ENCODE peak calls at places on chromosomes 12 and 14, in four cellular contexts. One of them, this sample, is unnamed.

GRCh38 chr12:104598342-104599271 is 141.9 kb downstream of the CHST11 start:
- DNase-seq in HepG2: no peak
- DNase-seq in WTC11: no peak
- DNase-seq in GM12878: no peak
- DNase-seq in this sample: peak

GRCh38 chr12:44015333-44015941 is 179.6 kb downstream of the TMEM117 start:
- DNase-seq in WTC11: no peak
- DNase-seq in HepG2: peak
- DNase-seq in GM12878: peak
- DNase-seq in this sample: peak

GRCh38 chr14:72647782-72648181 is 246.1 kb downstream of the DPF3 start:
- DNase-seq in HepG2: no peak
- DNase-seq in WTC11: no peak
- DNase-seq in GM12878: no peak
- DNase-seq in this sample: no peak

GRCh38 chr12:107635139-107635538 is 50.5 kb upstream of the PWP1 start:
- DNase-seq in GM12878: no peak
- DNase-seq in HepG2: no peak
- DNase-seq in WTC11: peak
- DNase-seq in this sample: no peak

GRCh38 chr12:76040461-76040860 is 8.9 kb upstream of the PHLDA1 start:
- DNase-seq in GM12878: no peak
- DNase-seq in HepG2: no peak
- DNase-seq in WTC11: no peak
- DNase-seq in this sample: no peak

GRCh38 chr12:97140355-97140754 is 233.3 kb downstream of the NEDD1 start:
- DNase-seq in HepG2: no peak
- DNase-seq in WTC11: no peak
- DNase-seq in GM12878: peak
- DNase-seq in this sample: no peak

GRCh38 chr12:113019045-113019444 is 37.5 kb upstream of the DTX1 start:
- DNase-seq in HepG2: no peak
- DNase-seq in GM12878: no peak
- DNase-seq in WTC11: no peak
- DNase-seq in this sample: no peak

GRCh38 chr14:92680781-92681650 is 67.4 kb downstream of the LGMN start:
- DNase-seq in HepG2: peak
- DNase-seq in GM12878: no peak
- DNase-seq in WTC11: peak
- DNase-seq in this sample: peak

GRCh38 chr12:27179399-27180214 is 64.5 kb upstream of the STK38L start:
- DNase-seq in WTC11: no peak
- DNase-seq in HepG2: peak
- DNase-seq in GM12878: peak
- DNase-seq in this sample: no peak

GRCh38 chr14:90606434-90606833 is 209.6 kb downstream of the CALM1 start:
- DNase-seq in GM12878: no peak
- DNase-seq in HepG2: no peak
- DNase-seq in WTC11: no peak
- DNase-seq in this sample: no peak

GRCh38 chr14:54686219-54686870 is 119.4 kb downstream of the SAMD4A start:
- DNase-seq in HepG2: no peak
- DNase-seq in GM12878: no peak
- DNase-seq in WTC11: no peak
- DNase-seq in this sample: no peak

GRCh38 chr12:106214576-106214975 is 33.2 kb downstream of the CKAP4 start:
- DNase-seq in HepG2: no peak
- DNase-seq in GM12878: no peak
- DNase-seq in WTC11: no peak
- DNase-seq in this sample: no peak

GRCh38 chr14:24903337-24903736 is 146.6 kb downstream of the STXBP6 start:
- DNase-seq in WTC11: no peak
- DNase-seq in GM12878: no peak
- DNase-seq in HepG2: no peak
- DNase-seq in this sample: no peak

GRCh38 chr12:114794049-114794558 is 110.1 kb upstream of the TBX3 start:
- DNase-seq in WTC11: no peak
- DNase-seq in GM12878: no peak
- DNase-seq in HepG2: no peak
- DNase-seq in this sample: peak

GRCh38 chr12:12723681-12724420 is 6.7 kb downstream of the CDKN1B start:
- DNase-seq in WTC11: peak
- DNase-seq in HepG2: no peak
- DNase-seq in GM12878: no peak
- DNase-seq in this sample: peak

GRCh38 chr14:69013943-69014782 is 35.1 kb upstream of the ACTN1 start:
- DNase-seq in GM12878: no peak
- DNase-seq in WTC11: peak
- DNase-seq in HepG2: peak
- DNase-seq in this sample: no peak

GRCh38 chr12:94660436-94660835 is 10.1 kb upstream of the TMCC3 start:
- DNase-seq in HepG2: no peak
- DNase-seq in WTC11: no peak
- DNase-seq in GM12878: no peak
- DNase-seq in this sample: no peak

GRCh38 chr12:52528641-52529143 is 8.5 kb upstream of the KRT5 start:
- DNase-seq in GM12878: no peak
- DNase-seq in HepG2: no peak
- DNase-seq in WTC11: no peak
- DNase-seq in this sample: no peak

GRCh38 chr12:113298861-113299545 is 35.9 kb downstream of the SLC8B1 start:
- DNase-seq in GM12878: no peak
- DNase-seq in HepG2: no peak
- DNase-seq in WTC11: no peak
- DNase-seq in this sample: no peak

GRCh38 chr12:11154400-11154925 is 16.5 kb upstream of the SMIM10L1 start:
- DNase-seq in HepG2: no peak
- DNase-seq in WTC11: no peak
- DNase-seq in GM12878: no peak
- DNase-seq in this sample: no peak
- TF ChIP-seq ETV6 in HepG2: no peak
- TF ChIP-seq ETV6 in WTC11: peak
- TF ChIP-seq ETV6 in GM12878: no peak
- TF ChIP-seq ETV6 in this sample: no peak

GRCh38 chr14:66746316-66747006 is 238.5 kb downstream of the GPHN start:
- DNase-seq in HepG2: peak
- DNase-seq in GM12878: no peak
- DNase-seq in WTC11: no peak
- DNase-seq in this sample: peak
- TF ChIP-seq CTCF in HepG2: no peak
- TF ChIP-seq CTCF in GM12878: peak
- TF ChIP-seq CTCF in WTC11: peak
- TF ChIP-seq CTCF in this sample: peak

GRCh38 chr12:109583733-109584132 is 10.1 kb downstream of the MVK start:
- DNase-seq in HepG2: no peak
- DNase-seq in WTC11: no peak
- DNase-seq in GM12878: no peak
- DNase-seq in this sample: no peak
- TF ChIP-seq ETV6 in HepG2: no peak
- TF ChIP-seq ETV6 in WTC11: no peak
- TF ChIP-seq ETV6 in GM12878: no peak
- TF ChIP-seq ETV6 in this sample: no peak

DNA sequence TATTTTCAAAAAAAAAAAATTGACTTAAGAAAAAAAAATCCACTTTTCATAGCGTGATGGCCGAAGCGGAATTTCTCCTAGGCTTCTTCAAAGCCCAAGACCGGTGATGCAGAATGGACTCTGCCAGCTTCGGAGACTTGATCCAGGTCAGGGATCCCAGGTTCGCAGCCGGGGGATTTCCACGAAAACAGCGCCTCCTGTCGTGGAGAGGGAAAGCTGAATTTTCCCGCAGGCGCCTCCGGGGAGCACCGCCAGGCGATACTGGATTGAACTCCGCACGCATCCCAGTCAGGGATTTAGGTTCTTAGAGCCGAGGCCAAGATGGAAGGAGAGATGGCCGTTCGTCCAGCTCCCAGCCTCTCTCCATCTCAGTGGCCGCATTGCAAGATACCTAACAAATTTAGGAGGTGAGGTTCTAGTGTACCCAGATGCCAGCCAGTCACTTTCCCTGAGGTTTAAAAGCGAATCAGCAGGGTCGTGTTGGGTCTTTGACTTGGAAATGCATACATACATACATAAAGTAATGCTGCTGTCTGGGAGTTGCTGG is 2.2 kb downstream of the TTC6 start:
- DNase-seq in GM12878: no peak
- DNase-seq in HepG2: no peak
- DNase-seq in WTC11: peak
- DNase-seq in this sample: no peak
- TF ChIP-seq CTCF in GM12878: no peak
- TF ChIP-seq CTCF in HepG2: peak
- TF ChIP-seq CTCF in WTC11: peak
- TF ChIP-seq CTCF in this sample: no peak

GRCh38 chr12:9707356-9707755 is 25.5 kb downstream of the CLECL1 start:
- DNase-seq in WTC11: no peak
- DNase-seq in GM12878: no peak
- DNase-seq in HepG2: no peak
- DNase-seq in this sample: no peak

GRCh38 chr12:9711664-9712063 is 21.2 kb downstream of the CLECL1 start:
- DNase-seq in WTC11: no peak
- DNase-seq in HepG2: no peak
- DNase-seq in GM12878: no peak
- DNase-seq in this sample: no peak

GRCh38 chr12:9707864-9708808 is 24.8 kb downstream of the CLECL1 start:
- DNase-seq in HepG2: peak
- DNase-seq in GM12878: no peak
- DNase-seq in WTC11: peak
- DNase-seq in this sample: peak

GRCh38 chr12:9708853-9709252 is 24.0 kb downstream of the CLECL1 start:
- DNase-seq in HepG2: no peak
- DNase-seq in WTC11: no peak
- DNase-seq in GM12878: no peak
- DNase-seq in this sample: no peak

GRCh38 chr12:9710584-9711375 is 22.1 kb downstream of the CLECL1 start:
- DNase-seq in WTC11: no peak
- DNase-seq in GM12878: no peak
- DNase-seq in HepG2: no peak
- DNase-seq in this sample: no peak
- TF ChIP-seq ETV6 in WTC11: no peak
- TF ChIP-seq ETV6 in GM12878: no peak
- TF ChIP-seq ETV6 in HepG2: no peak
- TF ChIP-seq ETV6 in this sample: no peak

GRCh38 chr14:22870811-22871199 is 735 bp upstream of the LRP10 start:
- DNase-seq in HepG2: no peak
- DNase-seq in GM12878: no peak
- DNase-seq in WTC11: no peak
- DNase-seq in this sample: no peak

GRCh38 chr14:22861651-22862050 is 9.9 kb upstream of the LRP10 start:
- DNase-seq in WTC11: no peak
- DNase-seq in HepG2: peak
- DNase-seq in GM12878: no peak
- DNase-seq in this sample: no peak

GRCh38 chr14:22866874-22867273 is 4.7 kb upstream of the LRP10 start:
- DNase-seq in WTC11: no peak
- DNase-seq in HepG2: no peak
- DNase-seq in GM12878: no peak
- DNase-seq in this sample: no peak

GRCh38 chr14:22864979-22865378 is 6.6 kb upstream of the LRP10 start:
- DNase-seq in WTC11: no peak
- DNase-seq in HepG2: no peak
- DNase-seq in GM12878: no peak
- DNase-seq in this sample: no peak

DNA sequence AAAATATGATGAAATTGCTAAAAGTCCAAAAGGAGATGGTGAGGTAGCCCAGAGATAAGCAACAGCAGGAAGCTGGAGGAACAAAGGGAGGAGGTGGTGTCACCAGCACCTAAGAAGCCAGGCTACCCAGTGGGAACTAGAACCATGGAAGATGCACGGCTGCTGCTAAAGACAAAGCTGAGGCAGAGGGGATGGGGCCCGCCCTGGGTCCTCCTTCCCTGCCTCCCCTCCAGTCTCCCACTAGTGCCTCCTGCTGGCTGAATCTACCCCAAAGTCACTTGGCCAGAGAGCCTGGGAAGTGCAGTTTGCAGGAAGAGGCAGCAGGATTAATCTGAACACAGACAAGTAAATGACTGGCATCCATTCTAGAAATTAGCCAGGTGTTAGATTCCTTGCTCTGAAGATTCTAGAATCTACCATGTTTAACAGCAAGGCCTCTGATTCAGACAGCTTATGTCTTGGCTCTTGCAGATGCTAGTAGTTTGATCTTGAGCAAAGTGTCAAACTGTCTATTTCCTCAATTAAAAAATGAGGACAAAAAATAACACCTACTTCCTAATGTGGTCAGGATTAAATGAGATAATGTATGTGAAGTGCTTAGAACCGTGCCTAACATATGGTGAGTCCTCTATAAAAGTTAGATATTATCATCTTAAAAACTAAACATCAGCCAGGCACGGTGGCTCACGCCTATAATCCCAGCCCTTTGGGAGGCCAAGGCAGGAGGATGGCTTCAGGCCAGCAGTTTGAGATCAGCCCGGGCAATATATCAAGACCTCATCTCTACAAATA is 5.9 kb upstream of the LRP10 start:
- DNase-seq in GM12878: no peak
- DNase-seq in WTC11: peak
- DNase-seq in HepG2: no peak
- DNase-seq in this sample: peak
- TF ChIP-seq CTCF in GM12878: peak
- TF ChIP-seq CTCF in WTC11: peak
- TF ChIP-seq CTCF in HepG2: peak
- TF ChIP-seq CTCF in this sample: peak

GRCh38 chr12:62914443-62914909 is 20.5 kb downstream of the PPM1H start:
- DNase-seq in HepG2: no peak
- DNase-seq in GM12878: no peak
- DNase-seq in WTC11: no peak
- DNase-seq in this sample: peak
- TF ChIP-seq ETV6 in HepG2: no peak
- TF ChIP-seq ETV6 in GM12878: no peak
- TF ChIP-seq ETV6 in WTC11: no peak
- TF ChIP-seq ETV6 in this sample: no peak